ENCODE peak calls at places on chromosomes 7 and 10, in six cellular contexts. U is mucosa of gallbladder, M is OCI-LY7, W is ACHN, E is NCI-H2081, B is tibial nerve. S is an unnamed sample.

GRCh38 chr10:35637456-35637855 is 4.6 kb downstream of the FZD8 start:
- DNase-seq in U (no peak), M (no peak), W (no peak), E (no peak), B (no peak), S (no peak)

GRCh38 chr7:298739-299138 is 8.8 kb downstream of the FOXL3 start:
- DNase-seq in U (no peak), M (no peak), W (no peak), E (no peak), B (no peak), S (no peak)

GRCh38 chr10:113534428-113534827 is 18.4 kb upstream of the HABP2 start:
- DNase-seq in U (no peak), M (no peak), W (no peak), E (no peak), B (no peak), S (no peak)

GRCh38 chr7:25515876-25516275 is 287.6 kb upstream of the NPVF start:
- DNase-seq in U (no peak), M (no peak), W (no peak), E (no peak), B (no peak), S (no peak)

GRCh38 chr10:128042131-128042610 is 84.1 kb downstream of the MKI67 start:
- DNase-seq in U (no peak), M (no peak), W (no peak), E (no peak), B (no peak), S (no peak)

GRCh38 chr10:102660891-102661613 is 16.8 kb downstream of the TRIM8 start:
- DNase-seq in U (peak), M (peak), W (no peak), E (no peak), B (no peak), S (peak)

GRCh38 chr7:8710124-8710523 is 276.7 kb downstream of the NXPH1 start:
- DNase-seq in U (no peak), M (no peak), W (no peak), E (no peak), B (no peak), S (no peak)

GRCh38 chr7:2163565-2163964 is 69.2 kb downstream of the MAD1L1 start:
- DNase-seq in U (no peak), M (no peak), W (no peak), E (no peak), B (no peak), S (peak)

GRCh38 chr10:24929056-24929544 is 23.3 kb downstream of the PRTFDC1 start:
- DNase-seq in U (no peak), M (no peak), W (no peak), E (no peak), B (no peak), S (no peak)

GRCh38 chr10:94123253-94123995 is 129.7 kb downstream of the PLCE1 start:
- DNase-seq in U (no peak), M (no peak), W (peak), E (no peak), B (no peak), S (no peak)

GRCh38 chr7:45048748-45049147 is 40.0 kb downstream of the NACAD start:
- DNase-seq in U (no peak), M (no peak), W (no peak), E (no peak), B (no peak), S (no peak)

GRCh38 chr7:123772652-123773051 is 23.8 kb upstream of the WASL start:
- DNase-seq in U (no peak), M (no peak), W (no peak), E (no peak), B (no peak), S (no peak)

S was measured in NCI-H345.